ENCODE peak calls at places on chromosomes 7 and 10, in eight cellular contexts. A is HepG2, B is spleen, D is H1, V is transverse colon, H is HCT116, T is suprapubic skin, R is vagina. G is an unnamed sample.

GRCh38 chr7:130611206-130611605 is 57.3 kb downstream of the COPG2 start:
- DNase-seq in V (no peak), H (no peak), A (no peak), B (no peak), D (no peak), T (no peak), R (no peak), G (no peak)

GRCh38 chr10:5659702-5660528 is 6.5 kb downstream of the ASB13 start:
- DNase-seq in H (peak), A (peak), V (peak), R (no peak), T (no peak), B (no peak), D (no peak), G (peak)

GRCh38 chr7:105389090-105389650 is 449 bp upstream of the SRPK2 start:
- DNase-seq in A (peak), V (peak), T (no peak), H (peak), B (no peak), D (peak), R (no peak), G (peak)

GRCh38 chr10:130891066-130891465 is 420.5 kb downstream of the TCERG1L start:
- DNase-seq in H (no peak), D (no peak), R (no peak), B (no peak), V (no peak), T (no peak), A (no peak), G (no peak)

GRCh38 chr10:113520606-113521481 is 32.0 kb upstream of the HABP2 start:
- DNase-seq in V (peak), A (peak), T (peak), R (peak), H (peak), D (peak), B (no peak), G (peak)

GRCh38 chr10:125084191-125085186 is 75.9 kb downstream of the CTBP2 start:
- DNase-seq in V (no peak), H (peak), B (peak), R (no peak), D (no peak), T (no peak), A (peak), G (peak)

GRCh38 chr7:101939136-101939695 is 121.8 kb downstream of the CUX1 start:
- DNase-seq in T (no peak), R (no peak), H (no peak), V (no peak), A (no peak), D (no peak), B (peak), G (no peak)

GRCh38 chr10:35377050-35377723 is 40.9 kb downstream of the CCNY start:
- DNase-seq in D (no peak), A (no peak), T (no peak), H (no peak), V (no peak), R (no peak), B (no peak), G (no peak)

GRCh38 chr7:108282427-108282996 is 152.4 kb upstream of the LAMB4 start:
- DNase-seq in D (no peak), H (no peak), R (no peak), B (no peak), T (no peak), A (no peak), V (no peak), G (no peak)

GRCh38 chr10:17742918-17743317 is 9.1 kb upstream of the TMEM236 start:
- DNase-seq in B (no peak), R (no peak), T (no peak), H (peak), A (peak), V (peak), D (peak), G (peak)

GRCh38 chr10:61779276-61779675 is 116.5 kb downstream of the CABCOCO1 start:
- DNase-seq in T (no peak), B (no peak), D (no peak), H (no peak), R (no peak), V (no peak), A (no peak), G (no peak)

GRCh38 chr10:84845628-84846261 is 517.4 kb downstream of the CCSER2 start:
- DNase-seq in A (peak), H (peak), V (no peak), B (no peak), R (no peak), T (no peak), D (no peak), G (peak)

GRCh38 chr10:62373995-62374861 is at the start of gene ZNF365:
- DNase-seq in V (no peak), R (no peak), D (peak), H (peak), B (peak), T (no peak), A (no peak), G (peak)

GRCh38 chr7:117791877-117792780 is 81.1 kb downstream of the CTTNBP2 start:
- DNase-seq in A (no peak), T (no peak), V (peak), D (no peak), H (no peak), R (no peak), B (no peak), G (no peak)

GRCh38 chr7:114835861-114836260 is 86.0 kb upstream of the MDFIC start:
- DNase-seq in H (no peak), B (no peak), T (no peak), V (no peak), A (no peak), D (no peak), R (no peak), G (no peak)

GRCh38 chr10:129579228-129579627 is 112.2 kb downstream of the MGMT start:
- DNase-seq in R (no peak), T (no peak), A (no peak), V (no peak), H (no peak), B (no peak), D (no peak), G (no peak)

GRCh38 chr7:151327659-151328058 is 14.0 kb upstream of the NUB1 start:
- DNase-seq in A (no peak), B (no peak), D (no peak), V (no peak), H (no peak), R (no peak), T (no peak), G (no peak)

GRCh38 chr7:5767066-5767465 is 14.4 kb downstream of the RNF216 start:
- DNase-seq in A (no peak), R (no peak), B (no peak), H (no peak), T (no peak), V (no peak), D (no peak), G (no peak)

GRCh38 chr7:125316451-125316850 is 386.8 kb upstream of the POT1 start:
- DNase-seq in B (no peak), A (peak), H (peak), D (peak), T (no peak), V (no peak), R (no peak), G (peak)

GRCh38 chr10:18214692-18215563 is 74.7 kb downstream of the CACNB2 start:
- DNase-seq in B (no peak), H (no peak), V (peak), D (peak), A (peak), T (no peak), R (no peak), G (peak)

GRCh38 chr10:129758180-129758579 is 205.9 kb downstream of the EBF3 start:
- DNase-seq in V (no peak), T (no peak), D (no peak), A (no peak), R (peak), B (peak), H (no peak), G (no peak)

GRCh38 chr10:25328361-25328760 is 153.6 kb downstream of the GPR158 start:
- DNase-seq in B (no peak), A (no peak), V (no peak), D (no peak), T (no peak), H (no peak), R (no peak), G (no peak)

GRCh38 chr10:58023341-58024073 is 244.2 kb downstream of the IPMK start:
- DNase-seq in R (no peak), T (no peak), H (no peak), D (no peak), A (peak), V (no peak), B (no peak), G (no peak)

GRCh38 chr7:80450621-80451308 is 61.1 kb downstream of the GNAT3 start:
- DNase-seq in D (no peak), B (no peak), A (peak), T (no peak), V (no peak), H (no peak), R (no peak), G (no peak)

GRCh38 chr10:114859227-114859626 is 37.6 kb downstream of the FHIP2A start:
- DNase-seq in A (no peak), T (no peak), V (peak), B (no peak), D (no peak), R (no peak), H (no peak), G (peak)

GRCh38 chr7:100122067-100122466 is 2.6 kb downstream of the CNPY4 start:
- DNase-seq in A (peak), R (no peak), T (no peak), H (no peak), B (no peak), V (no peak), D (no peak), G (no peak)

GRCh38 chr7:116809636-116810266 is 52.6 kb upstream of the CAPZA2 start:
- DNase-seq in V (no peak), A (peak), B (no peak), H (peak), D (no peak), R (no peak), T (no peak), G (peak)

DNA sequence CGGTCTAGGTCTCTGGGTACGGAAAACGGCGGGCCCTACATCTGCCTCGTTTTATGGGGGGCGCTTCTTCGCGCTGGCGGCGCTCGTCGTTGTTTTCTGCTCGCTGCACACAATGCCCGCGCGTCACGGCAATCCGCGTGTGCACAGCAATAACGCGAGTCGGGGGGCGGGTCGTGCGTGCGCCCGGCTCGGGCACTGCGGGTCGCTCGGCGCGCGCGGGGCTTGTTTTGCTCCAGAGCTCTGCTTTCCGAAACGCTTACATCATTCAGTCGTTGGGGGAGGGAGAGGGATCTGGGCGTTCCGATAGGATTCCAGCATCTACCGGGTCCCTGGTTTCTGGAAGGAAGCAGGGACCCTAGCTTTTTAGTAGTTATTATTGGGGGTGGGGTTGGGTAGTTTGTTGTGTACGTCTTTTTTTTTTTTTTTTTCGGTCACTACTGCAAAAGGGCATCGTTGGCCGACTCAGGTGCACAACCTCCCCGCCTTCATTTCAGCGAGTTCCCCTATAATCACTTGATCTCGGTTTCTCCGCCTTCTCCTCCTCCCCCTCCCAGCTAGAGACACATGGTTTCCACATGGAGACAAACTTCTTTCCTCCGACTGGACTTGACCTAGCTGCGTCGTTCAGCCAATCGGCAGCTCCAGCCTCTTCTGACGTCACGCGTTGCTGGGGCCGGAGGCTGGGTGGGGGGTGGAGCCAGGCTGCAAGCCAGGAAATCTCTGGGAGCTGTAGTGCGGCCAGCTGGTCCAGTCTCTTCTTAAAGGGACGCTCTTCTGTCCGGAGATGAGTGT is 3.5 kb downstream of the MXI1 start:
- DNase-seq in T (peak), V (peak), A (peak), R (no peak), B (peak), H (peak), D (peak), G (peak)
- TF ChIP-seq POLR2AphosphoS5 in T (peak), V (peak), A (no peak), R (peak), B (peak), H (peak), D (peak), G (peak)

GRCh38 chr10:77887631-77888355 is 38.8 kb downstream of the DLG5 start:
- DNase-seq in D (no peak), T (no peak), B (no peak), H (no peak), A (peak), V (no peak), R (no peak), G (no peak)
- TF ChIP-seq POLR2AphosphoS5 in D (no peak), T (no peak), B (no peak), H (no peak), A (no peak), V (no peak), R (peak), G (no peak)

DNA sequence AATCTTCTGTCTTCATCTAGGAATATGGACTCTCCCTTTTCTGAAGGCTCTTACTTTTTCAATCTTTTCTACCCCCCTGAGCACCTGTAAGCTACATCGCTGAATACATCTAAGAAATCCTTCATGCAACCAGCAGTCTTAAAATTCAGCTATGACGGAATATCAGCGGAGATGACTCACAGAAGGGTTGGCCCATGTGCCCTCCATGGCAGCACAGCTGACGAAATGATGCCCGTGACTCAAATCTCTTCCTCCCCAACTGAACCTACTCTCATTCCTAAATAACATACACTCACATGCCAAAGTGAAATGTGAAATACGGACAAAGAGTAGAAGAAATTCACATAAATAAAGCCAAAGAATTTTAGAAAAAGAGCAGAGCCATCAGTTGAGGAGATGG is 30.3 kb upstream of the NCAPG2 start:
- DNase-seq in H (no peak), T (no peak), B (no peak), V (no peak), R (no peak), A (no peak), D (no peak), G (no peak)
- TF ChIP-seq POLR2AphosphoS5 in H (no peak), T (no peak), B (no peak), V (no peak), R (no peak), A (no peak), D (no peak), G (no peak)

GRCh38 chr7:45053401-45053800 is 35.4 kb downstream of the NACAD start:
- DNase-seq in B (peak), V (no peak), A (no peak), D (no peak), H (no peak), T (peak), R (no peak), G (no peak)

GRCh38 chr7:45052011-45052410 is 36.8 kb downstream of the NACAD start:
- DNase-seq in T (peak), D (no peak), A (no peak), V (no peak), H (no peak), R (no peak), B (no peak), G (no peak)

GRCh38 chr7:45050198-45050597 is 38.6 kb downstream of the NACAD start:
- DNase-seq in T (no peak), H (no peak), B (no peak), R (no peak), V (no peak), A (no peak), D (no peak), G (no peak)

GRCh38 chr7:45044333-45044732 is 44.3 kb downstream of the CCM2 start:
- DNase-seq in R (no peak), D (no peak), A (no peak), B (no peak), T (no peak), V (no peak), H (no peak), G (no peak)

DNA sequence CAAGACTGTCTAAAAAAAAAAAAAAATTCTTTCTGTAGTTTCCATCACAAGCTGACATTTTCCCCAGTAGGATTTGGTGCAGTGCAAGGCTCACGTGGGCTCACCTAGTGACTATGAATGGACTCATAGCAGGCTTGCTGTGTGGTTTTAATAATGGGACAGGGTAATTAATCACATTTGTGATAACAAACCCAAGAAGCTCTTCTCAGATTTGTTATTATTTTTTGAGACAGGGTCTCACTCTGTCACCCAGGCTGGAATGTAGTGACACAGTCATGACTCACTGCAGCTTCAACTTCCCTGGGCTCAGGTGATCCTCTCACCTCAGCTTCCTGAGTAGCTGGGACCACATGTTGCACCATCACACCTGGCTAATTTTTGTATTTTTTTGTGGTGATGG is 40.0 kb downstream of the NACAD start:
- DNase-seq in H (no peak), D (no peak), R (no peak), B (no peak), A (no peak), T (peak), V (no peak), G (no peak)
- TF ChIP-seq POLR2AphosphoS5 in H (no peak), D (no peak), R (no peak), B (no peak), A (no peak), T (no peak), V (no peak), G (no peak)

DNA sequence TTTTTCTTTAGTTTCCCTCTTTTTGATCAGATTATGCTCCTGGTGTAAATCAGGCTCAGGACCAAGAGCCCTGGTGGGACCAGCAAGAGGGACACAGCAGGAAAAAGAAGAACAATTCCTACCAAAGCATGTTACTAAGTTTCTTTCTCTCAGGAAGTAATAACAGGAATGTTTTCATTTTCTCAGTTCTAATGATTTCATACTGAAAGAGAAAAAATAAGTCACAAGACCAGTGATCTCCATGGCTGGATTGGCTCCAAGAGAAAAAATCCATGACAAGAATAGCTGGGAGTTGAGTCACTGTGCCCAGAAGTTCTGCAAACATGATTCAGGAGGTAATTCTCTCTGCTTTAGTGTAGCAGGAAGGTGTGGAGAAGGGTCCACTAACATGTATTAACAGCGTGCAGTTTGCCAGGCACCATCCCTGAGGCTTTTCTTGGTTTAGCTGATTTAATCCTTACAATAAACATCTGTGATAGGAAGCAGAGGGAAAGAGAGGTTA is 23.8 kb upstream of the IFIT2 start:
- DNase-seq in A (peak), V (no peak), H (peak), D (no peak), T (no peak), R (no peak), B (no peak), G (no peak)
- TF ChIP-seq POLR2AphosphoS5 in A (no peak), V (peak), H (peak), D (no peak), T (no peak), R (no peak), B (no peak), G (no peak)

DNA sequence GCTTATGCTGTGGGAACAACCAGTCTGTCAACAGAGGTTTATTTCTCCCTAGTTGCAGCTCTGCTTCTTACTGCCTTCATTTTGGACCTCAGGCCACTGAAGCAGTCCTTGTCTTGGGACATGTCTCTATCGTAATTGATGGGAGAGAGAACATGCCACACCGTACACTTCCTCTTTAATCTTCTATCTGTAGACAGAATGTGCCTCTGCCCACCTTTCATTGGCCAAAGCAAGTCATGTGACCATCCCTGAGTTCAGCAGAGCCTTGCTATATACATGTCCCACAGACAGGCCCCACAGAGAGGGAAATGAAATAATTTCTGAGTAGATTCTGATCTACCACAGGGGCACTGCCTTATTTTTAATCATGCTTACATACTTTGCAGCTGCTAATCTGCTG is 98.0 kb downstream of the KCND2 start:
- DNase-seq in H (no peak), R (no peak), A (no peak), T (no peak), B (no peak), V (no peak), D (no peak), G (no peak)
- TF ChIP-seq POLR2AphosphoS5 in H (no peak), R (no peak), A (no peak), T (no peak), B (no peak), V (no peak), D (no peak), G (no peak)